ENCODE peak calls at places on chromosomes 11 and 22, in eight cellular contexts. One of them, this sample, is unnamed.
A peak's percentile ranks its signal among the peaks of the same experiment; 100 is the strongest.

GRCh38 chr11:75341583-75341982 is 9.9 kb downstream of the ARRB1 start:
- DNase-seq in AG04450: no peak
- DNase-seq in vagina: no peak
- DNase-seq in fibroblast of villous mesenchyme: no peak
- DNase-seq in fibroblast of the aortic adventitia: no peak
- DNase-seq in pancreas: no peak
- DNase-seq in adrenal gland: no peak
- DNase-seq in stomach: no peak
- DNase-seq in this sample: no peak

GRCh38 chr11:8732748-8733241 is 50.2 kb downstream of the RPL27A start:
- DNase-seq in AG04450: no peak
- DNase-seq in vagina: no peak
- DNase-seq in fibroblast of villous mesenchyme: peak; percentile 59
- DNase-seq in fibroblast of the aortic adventitia: peak; percentile 89
- DNase-seq in pancreas: peak; percentile 67
- DNase-seq in adrenal gland: peak; percentile 96
- DNase-seq in stomach: peak; percentile 40
- DNase-seq in this sample: peak; percentile 92

GRCh38 chr22:47655930-47656329 is 893.5 kb downstream of the TBC1D22A start:
- DNase-seq in AG04450: no peak
- DNase-seq in vagina: peak; percentile 34
- DNase-seq in fibroblast of villous mesenchyme: no peak
- DNase-seq in fibroblast of the aortic adventitia: no peak
- DNase-seq in pancreas: no peak
- DNase-seq in adrenal gland: no peak
- DNase-seq in stomach: no peak
- DNase-seq in this sample: no peak

GRCh38 chr22:19591568-19591967 is 67.4 kb upstream of the CLDN5 start:
- DNase-seq in AG04450: no peak
- DNase-seq in vagina: no peak
- DNase-seq in fibroblast of villous mesenchyme: no peak
- DNase-seq in fibroblast of the aortic adventitia: no peak
- DNase-seq in pancreas: no peak
- DNase-seq in adrenal gland: no peak
- DNase-seq in stomach: no peak
- DNase-seq in this sample: no peak

GRCh38 chr22:32700186-32700882 is 101.2 kb upstream of the TIMP3 start:
- DNase-seq in AG04450: no peak
- DNase-seq in vagina: no peak
- DNase-seq in fibroblast of villous mesenchyme: peak; percentile 87
- DNase-seq in fibroblast of the aortic adventitia: peak; percentile 75
- DNase-seq in pancreas: no peak
- DNase-seq in adrenal gland: no peak
- DNase-seq in stomach: no peak
- DNase-seq in this sample: peak; percentile 73

GRCh38 chr11:35404397-35404775 is 15.0 kb downstream of the SLC1A2 start:
- DNase-seq in AG04450: no peak
- DNase-seq in vagina: no peak
- DNase-seq in fibroblast of villous mesenchyme: peak; percentile 34
- DNase-seq in fibroblast of the aortic adventitia: peak; percentile 38
- DNase-seq in pancreas: peak; percentile 87
- DNase-seq in adrenal gland: peak; percentile 48
- DNase-seq in stomach: peak; percentile 74
- DNase-seq in this sample: peak; percentile 34

GRCh38 chr11:111698852-111699559 is 67.2 kb downstream of the PPP2R1B start:
- DNase-seq in AG04450: no peak
- DNase-seq in vagina: no peak
- DNase-seq in fibroblast of villous mesenchyme: no peak
- DNase-seq in fibroblast of the aortic adventitia: no peak
- DNase-seq in pancreas: no peak
- DNase-seq in adrenal gland: no peak
- DNase-seq in stomach: no peak
- DNase-seq in this sample: no peak

GRCh38 chr22:17257578-17257977 is 38.3 kb upstream of the ADA2 start:
- DNase-seq in AG04450: no peak
- DNase-seq in vagina: no peak
- DNase-seq in fibroblast of villous mesenchyme: no peak
- DNase-seq in fibroblast of the aortic adventitia: no peak
- DNase-seq in pancreas: peak; percentile 23
- DNase-seq in adrenal gland: no peak
- DNase-seq in stomach: no peak
- DNase-seq in this sample: no peak

GRCh38 chr11:34851916-34852315 is 64.3 kb downstream of the APIP start:
- DNase-seq in AG04450: no peak
- DNase-seq in vagina: no peak
- DNase-seq in fibroblast of villous mesenchyme: no peak
- DNase-seq in fibroblast of the aortic adventitia: no peak
- DNase-seq in pancreas: no peak
- DNase-seq in adrenal gland: no peak
- DNase-seq in stomach: no peak
- DNase-seq in this sample: no peak

GRCh38 chr22:43293259-43293658 is 49.9 kb downstream of the SCUBE1 start:
- DNase-seq in AG04450: no peak
- DNase-seq in vagina: no peak
- DNase-seq in fibroblast of villous mesenchyme: peak; percentile 56
- DNase-seq in fibroblast of the aortic adventitia: no peak
- DNase-seq in pancreas: no peak
- DNase-seq in adrenal gland: no peak
- DNase-seq in stomach: peak; percentile 36
- DNase-seq in this sample: peak; percentile 56

GRCh38 chr11:119484741-119485605 is 62.0 kb upstream of the THY1 start:
- DNase-seq in AG04450: no peak
- DNase-seq in vagina: no peak
- DNase-seq in fibroblast of villous mesenchyme: no peak
- DNase-seq in fibroblast of the aortic adventitia: no peak
- DNase-seq in pancreas: no peak
- DNase-seq in adrenal gland: peak; percentile 7
- DNase-seq in stomach: peak; percentile 24
- DNase-seq in this sample: no peak

GRCh38 chr22:33923660-33924246 is 3.5 kb upstream of the LARGE1 start:
- DNase-seq in AG04450: peak; percentile 23
- DNase-seq in vagina: no peak
- DNase-seq in fibroblast of villous mesenchyme: peak; percentile 66
- DNase-seq in fibroblast of the aortic adventitia: peak; percentile 85
- DNase-seq in pancreas: peak; percentile 56
- DNase-seq in adrenal gland: peak; percentile 70
- DNase-seq in stomach: peak; percentile 71
- DNase-seq in this sample: peak; percentile 74

GRCh38 chr22:43304831-43305230 is 38.3 kb downstream of the SCUBE1 start:
- DNase-seq in AG04450: no peak
- DNase-seq in vagina: no peak
- DNase-seq in fibroblast of villous mesenchyme: no peak
- DNase-seq in fibroblast of the aortic adventitia: no peak
- DNase-seq in pancreas: no peak
- DNase-seq in adrenal gland: no peak
- DNase-seq in stomach: no peak
- DNase-seq in this sample: no peak

GRCh38 chr22:46546466-46547178 is 9.2 kb upstream of the CELSR1 start:
- DNase-seq in AG04450: no peak
- DNase-seq in vagina: no peak
- DNase-seq in fibroblast of villous mesenchyme: peak; percentile 27
- DNase-seq in fibroblast of the aortic adventitia: peak; percentile 65
- DNase-seq in pancreas: peak; percentile 35
- DNase-seq in adrenal gland: no peak
- DNase-seq in stomach: peak; percentile 73
- DNase-seq in this sample: peak; percentile 66

GRCh38 chr11:3202305-3202704 is 16.3 kb downstream of the MRGPRG start:
- DNase-seq in AG04450: no peak
- DNase-seq in vagina: no peak
- DNase-seq in fibroblast of villous mesenchyme: no peak
- DNase-seq in fibroblast of the aortic adventitia: no peak
- DNase-seq in pancreas: no peak
- DNase-seq in adrenal gland: no peak
- DNase-seq in stomach: no peak
- DNase-seq in this sample: no peak

GRCh38 chr22:23225724-23226496 is 45.6 kb downstream of the BCR start:
- DNase-seq in AG04450: no peak
- DNase-seq in vagina: no peak
- DNase-seq in fibroblast of villous mesenchyme: no peak
- DNase-seq in fibroblast of the aortic adventitia: peak; percentile 91
- DNase-seq in pancreas: no peak
- DNase-seq in adrenal gland: no peak
- DNase-seq in stomach: peak; percentile 74
- DNase-seq in this sample: peak; percentile 61

GRCh38 chr11:121523581-121524232 is 70.9 kb upstream of the SORL1-AS1 start:
- DNase-seq in AG04450: no peak
- DNase-seq in vagina: no peak
- DNase-seq in fibroblast of villous mesenchyme: no peak
- DNase-seq in fibroblast of the aortic adventitia: no peak
- DNase-seq in pancreas: no peak
- DNase-seq in adrenal gland: no peak
- DNase-seq in stomach: no peak
- DNase-seq in this sample: no peak

GRCh38 chr22:29716814-29717213 is 3.0 kb upstream of the CABP7 start:
- DNase-seq in AG04450: peak; percentile 45
- DNase-seq in vagina: no peak
- DNase-seq in fibroblast of villous mesenchyme: peak; percentile 76
- DNase-seq in fibroblast of the aortic adventitia: peak; percentile 79
- DNase-seq in pancreas: peak; percentile 57
- DNase-seq in adrenal gland: peak; percentile 77
- DNase-seq in stomach: peak; percentile 57
- DNase-seq in this sample: peak; percentile 65

GRCh38 chr11:116927163-116927772 is 89.8 kb upstream of the APOA1 start:
- DNase-seq in AG04450: no peak
- DNase-seq in vagina: no peak
- DNase-seq in fibroblast of villous mesenchyme: no peak
- DNase-seq in fibroblast of the aortic adventitia: no peak
- DNase-seq in pancreas: no peak
- DNase-seq in adrenal gland: no peak
- DNase-seq in stomach: no peak
- DNase-seq in this sample: no peak

GRCh38 chr11:279040-279965 is 1.1 kb downstream of the NLRP6 start:
- DNase-seq in AG04450: no peak
- DNase-seq in vagina: no peak
- DNase-seq in fibroblast of villous mesenchyme: no peak
- DNase-seq in fibroblast of the aortic adventitia: no peak
- DNase-seq in pancreas: no peak
- DNase-seq in adrenal gland: no peak
- DNase-seq in stomach: no peak
- DNase-seq in this sample: no peak

GRCh38 chr11:130725417-130726233 is 190.7 kb downstream of the SNX19 start:
- DNase-seq in AG04450: no peak
- DNase-seq in vagina: no peak
- DNase-seq in fibroblast of villous mesenchyme: no peak
- DNase-seq in fibroblast of the aortic adventitia: no peak
- DNase-seq in pancreas: no peak
- DNase-seq in adrenal gland: no peak
- DNase-seq in stomach: no peak
- DNase-seq in this sample: no peak

GRCh38 chr11:9138612-9139579 is 47.5 kb upstream of the SCUBE2 start:
- DNase-seq in AG04450: peak; percentile 81
- DNase-seq in vagina: no peak
- DNase-seq in fibroblast of villous mesenchyme: peak; percentile 72
- DNase-seq in fibroblast of the aortic adventitia: peak; percentile 91
- DNase-seq in pancreas: peak; percentile 73
- DNase-seq in adrenal gland: peak; percentile 60
- DNase-seq in stomach: peak; percentile 54
- DNase-seq in this sample: peak; percentile 84

GRCh38 chr11:2797741-2798361 is 87.7 kb downstream of the CDKN1C start:
- DNase-seq in AG04450: no peak
- DNase-seq in vagina: no peak
- DNase-seq in fibroblast of villous mesenchyme: no peak
- DNase-seq in fibroblast of the aortic adventitia: no peak
- DNase-seq in pancreas: no peak
- DNase-seq in adrenal gland: peak; percentile 14
- DNase-seq in stomach: peak; percentile 17
- DNase-seq in this sample: no peak

GRCh38 chr11:66347425-66348276 is at the start of gene B4GAT1:
- DNase-seq in AG04450: peak; percentile 83
- DNase-seq in vagina: no peak
- DNase-seq in fibroblast of villous mesenchyme: peak; percentile 92
- DNase-seq in fibroblast of the aortic adventitia: peak; percentile 97
- DNase-seq in pancreas: peak; percentile 82
- DNase-seq in adrenal gland: peak; percentile 93
- DNase-seq in stomach: peak; percentile 86
- DNase-seq in this sample: peak; percentile 94

GRCh38 chr11:66343176-66343575 is 1.7 kb downstream of the BRMS1 start:
- DNase-seq in AG04450: no peak
- DNase-seq in vagina: no peak
- DNase-seq in fibroblast of villous mesenchyme: no peak
- DNase-seq in fibroblast of the aortic adventitia: no peak
- DNase-seq in pancreas: no peak
- DNase-seq in adrenal gland: peak; percentile 7
- DNase-seq in stomach: no peak
- DNase-seq in this sample: no peak

GRCh38 chr11:66346476-66347424 is 679 bp downstream of the B4GAT1 start:
- DNase-seq in AG04450: no peak
- DNase-seq in vagina: no peak
- DNase-seq in fibroblast of villous mesenchyme: no peak
- DNase-seq in fibroblast of the aortic adventitia: no peak
- DNase-seq in pancreas: no peak
- DNase-seq in adrenal gland: no peak
- DNase-seq in stomach: peak; percentile 41
- DNase-seq in this sample: no peak

GRCh38 chr11:66345316-66345649 is 379 bp upstream of the BRMS1 start:
- DNase-seq in AG04450: no peak
- DNase-seq in vagina: no peak
- DNase-seq in fibroblast of villous mesenchyme: no peak
- DNase-seq in fibroblast of the aortic adventitia: no peak
- DNase-seq in pancreas: no peak
- DNase-seq in adrenal gland: no peak
- DNase-seq in stomach: no peak
- DNase-seq in this sample: no peak

GRCh38 chr11:66344550-66345315 is at the start of gene BRMS1:
- DNase-seq in AG04450: peak; percentile 87
- DNase-seq in vagina: no peak
- DNase-seq in fibroblast of villous mesenchyme: peak; percentile 98
- DNase-seq in fibroblast of the aortic adventitia: peak; percentile 97
- DNase-seq in pancreas: peak; percentile 97
- DNase-seq in adrenal gland: peak; percentile 99
- DNase-seq in stomach: peak; percentile 99
- DNase-seq in this sample: peak; percentile 96
- TF ChIP-seq CTCF in AG04450: peak; percentile 13
- TF ChIP-seq CTCF in vagina: peak; percentile 21
- TF ChIP-seq CTCF in fibroblast of villous mesenchyme: peak; percentile 11
- TF ChIP-seq CTCF in fibroblast of the aortic adventitia: peak; percentile 40
- TF ChIP-seq CTCF in pancreas: no peak
- TF ChIP-seq CTCF in adrenal gland: no peak
- TF ChIP-seq CTCF in stomach: no peak
- TF ChIP-seq CTCF in this sample: peak; percentile 26

GRCh38 chr11:17075506-17075905 is 2.0 kb downstream of the RPS13 start:
- DNase-seq in AG04450: no peak
- DNase-seq in vagina: no peak
- DNase-seq in fibroblast of villous mesenchyme: no peak
- DNase-seq in fibroblast of the aortic adventitia: no peak
- DNase-seq in pancreas: no peak
- DNase-seq in adrenal gland: no peak
- DNase-seq in stomach: no peak
- DNase-seq in this sample: no peak
- H3K4me3 ChIP-seq in AG04450: peak overlapping the region; percentile 0
- H3K4me3 ChIP-seq in vagina: no peak overlapping the region
- H3K4me3 ChIP-seq in fibroblast of villous mesenchyme: no peak overlapping the region
- H3K4me3 ChIP-seq in fibroblast of the aortic adventitia: no peak overlapping the region
- H3K4me3 ChIP-seq in pancreas: peak overlapping the region; percentile 89
- H3K4me3 ChIP-seq in adrenal gland: no peak overlapping the region
- H3K4me3 ChIP-seq in stomach: no peak overlapping the region
- H3K4me3 ChIP-seq in this sample: peak overlapping the region; percentile 17

GRCh38 chr11:83252941-83253340 is 33.2 kb downstream of the CCDC90B start:
- DNase-seq in AG04450: no peak
- DNase-seq in vagina: no peak
- DNase-seq in fibroblast of villous mesenchyme: no peak
- DNase-seq in fibroblast of the aortic adventitia: no peak
- DNase-seq in pancreas: no peak
- DNase-seq in adrenal gland: no peak
- DNase-seq in stomach: no peak
- DNase-seq in this sample: no peak
- TF ChIP-seq CTCF in AG04450: no peak
- TF ChIP-seq CTCF in vagina: no peak
- TF ChIP-seq CTCF in fibroblast of villous mesenchyme: no peak
- TF ChIP-seq CTCF in fibroblast of the aortic adventitia: no peak
- TF ChIP-seq CTCF in pancreas: no peak
- TF ChIP-seq CTCF in adrenal gland: no peak
- TF ChIP-seq CTCF in stomach: no peak
- TF ChIP-seq CTCF in this sample: no peak

GRCh38 chr22:39283312-39284141 is 35.9 kb downstream of the RPL3 start:
- DNase-seq in AG04450: no peak
- DNase-seq in vagina: no peak
- DNase-seq in fibroblast of villous mesenchyme: peak; percentile 84
- DNase-seq in fibroblast of the aortic adventitia: no peak
- DNase-seq in pancreas: no peak
- DNase-seq in adrenal gland: peak; percentile 80
- DNase-seq in stomach: peak; percentile 60
- DNase-seq in this sample: no peak
- H3K4me3 ChIP-seq in AG04450: no peak overlapping the region
- H3K4me3 ChIP-seq in vagina: no peak overlapping the region
- H3K4me3 ChIP-seq in fibroblast of villous mesenchyme: no peak overlapping the region
- H3K4me3 ChIP-seq in fibroblast of the aortic adventitia: no peak overlapping the region
- H3K4me3 ChIP-seq in pancreas: no peak overlapping the region
- H3K4me3 ChIP-seq in adrenal gland: no peak overlapping the region
- H3K4me3 ChIP-seq in stomach: no peak overlapping the region
- H3K4me3 ChIP-seq in this sample: no peak overlapping the region

This sample was measured in AG10803.